ENCODE peak calls at places on chromosome 15, in eight cellular contexts. W is suprapubic skin, S is coronary artery, X is foreskin keratinocyte, H is pancreas, G is neural progenitor cell, K is right lobe of liver, B is H1. C is an unnamed sample.
A peak's percentile ranks its signal among the peaks of the same experiment; 100 is the strongest.

GRCh38 chr15:66878761-66879160 is 176.7 kb downstream of the SMAD6 start:
- DNase-seq in W (no peak), S (peak; percentile 35), X (no peak), H (no peak), G (no peak), K (no peak), B (no peak), C (no peak)

GRCh38 chr15:61264986-61265385 is 35.9 kb upstream of the RORA start:
- DNase-seq in W (no peak), S (no peak), X (no peak), H (no peak), G (no peak), K (no peak), B (no peak), C (no peak)

GRCh38 chr15:40082195-40082868 is 26.3 kb downstream of the BMF start:
- DNase-seq in W (no peak), S (no peak), X (no peak), H (no peak), G (no peak), K (no peak), B (no peak), C (no peak)

GRCh38 chr15:97350813-97351212 is 609.7 kb upstream of the ARRDC4 start:
- DNase-seq in W (no peak), S (no peak), X (no peak), H (no peak), G (peak; percentile 3), K (no peak), B (no peak), C (no peak)

GRCh38 chr15:45773149-45773548 is 138.3 kb downstream of the SQOR start:
- DNase-seq in W (no peak), S (no peak), X (peak; percentile 32), H (no peak), G (no peak), K (no peak), B (no peak), C (no peak)

GRCh38 chr15:77716632-77717343 is 84.1 kb upstream of the LINGO1 start:
- DNase-seq in W (no peak), S (no peak), X (no peak), H (no peak), G (no peak), K (no peak), B (no peak), C (no peak)

GRCh38 chr15:62809106-62809967 is 233.2 kb upstream of the TPM1 start:
- DNase-seq in W (no peak), S (no peak), X (peak; percentile 54), H (no peak), G (peak; percentile 18), K (no peak), B (no peak), C (no peak)

GRCh38 chr15:27457766-27458165 is 486.8 kb downstream of the GABRG3 start:
- DNase-seq in W (no peak), S (no peak), X (no peak), H (no peak), G (no peak), K (no peak), B (no peak), C (no peak)

GRCh38 chr15:63972801-63973200 is 73.5 kb downstream of the DAPK2 start:
- DNase-seq in W (no peak), S (peak; percentile 21), X (no peak), H (no peak), G (peak; percentile 67), K (no peak), B (peak; percentile 13), C (no peak)

GRCh38 chr15:67018026-67018425 is 47.4 kb upstream of the SMAD3 start:
- DNase-seq in W (no peak), S (no peak), X (no peak), H (no peak), G (no peak), K (no peak), B (no peak), C (no peak)

GRCh38 chr15:67140078-67140833 is 74.9 kb downstream of the SMAD3 start:
- DNase-seq in W (no peak), S (no peak), X (no peak), H (no peak), G (no peak), K (no peak), B (no peak), C (no peak)

GRCh38 chr15:74262635-74263034 is 26.5 kb downstream of the CCDC33 start:
- DNase-seq in W (no peak), S (no peak), X (no peak), H (no peak), G (no peak), K (no peak), B (no peak), C (no peak)

GRCh38 chr15:38487383-38487782 is 33.5 kb downstream of the FAM98B start:
- DNase-seq in W (no peak), S (no peak), X (no peak), H (no peak), G (no peak), K (no peak), B (no peak), C (no peak)

GRCh38 chr15:81968691-81969090 is 77.1 kb downstream of the MEX3B start:
- DNase-seq in W (no peak), S (no peak), X (no peak), H (no peak), G (no peak), K (no peak), B (no peak), C (no peak)

GRCh38 chr15:38670142-38671002 is 105.8 kb upstream of the RASGRP1 start:
- DNase-seq in W (no peak), S (no peak), X (no peak), H (no peak), G (no peak), K (no peak), B (no peak), C (no peak)

GRCh38 chr15:84112025-84112424 is 123.5 kb upstream of the GOLGA6L4 start:
- DNase-seq in W (no peak), S (no peak), X (peak; percentile 50), H (no peak), G (no peak), K (no peak), B (no peak), C (no peak)

GRCh38 chr15:50945725-50946124 is 37.2 kb downstream of the AP4E1 start:
- DNase-seq in W (no peak), S (no peak), X (no peak), H (no peak), G (no peak), K (no peak), B (no peak), C (no peak)

GRCh38 chr15:68814596-68814995 is 6.1 kb downstream of the ANP32A start:
- DNase-seq in W (no peak), S (no peak), X (no peak), H (no peak), G (no peak), K (no peak), B (no peak), C (no peak)
- H3K27ac ChIP-seq in W (no peak overlapping the region), S (no peak overlapping the region), X (no peak overlapping the region), H (no peak overlapping the region), G (no peak overlapping the region), K (no peak overlapping the region), B (no peak overlapping the region), C (no peak overlapping the region)

GRCh38 chr15:49038382-49038781 is 7.9 kb downstream of the SECISBP2L start:
- DNase-seq in W (no peak), S (no peak), X (no peak), H (no peak), G (no peak), K (no peak), B (no peak), C (no peak)

GRCh38 chr15:49036650-49037545 is 9.3 kb downstream of the SECISBP2L start:
- DNase-seq in W (no peak), S (no peak), X (peak; percentile 73), H (no peak), G (no peak), K (no peak), B (no peak), C (no peak)

GRCh38 chr15:49035825-49036224 is 10.4 kb downstream of the SECISBP2L start:
- DNase-seq in W (no peak), S (no peak), X (no peak), H (no peak), G (no peak), K (no peak), B (no peak), C (no peak)

GRCh38 chr15:49040151-49040550 is 6.1 kb downstream of the SECISBP2L start:
- DNase-seq in W (no peak), S (no peak), X (no peak), H (no peak), G (no peak), K (no peak), B (no peak), C (no peak)

DNA sequence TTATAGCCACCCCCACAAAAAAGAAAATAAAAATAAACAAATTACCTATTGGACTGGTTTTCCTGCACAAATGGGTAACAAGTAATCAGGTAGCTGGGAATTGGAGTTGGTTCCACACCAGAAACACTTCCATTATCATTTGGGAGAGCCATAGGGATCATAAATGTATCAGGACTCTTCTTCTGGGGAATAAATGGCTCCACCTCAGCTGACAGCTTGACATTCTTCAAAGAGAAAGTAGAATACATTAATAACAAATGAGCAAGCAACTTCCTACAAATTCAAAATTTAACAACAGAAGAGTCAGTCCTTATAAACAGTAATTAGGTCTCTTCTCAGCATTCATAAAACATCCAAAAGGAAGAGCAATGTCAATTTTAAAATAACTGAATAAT is 8.7 kb downstream of the SECISBP2L start:
- DNase-seq in W (no peak), S (no peak), X (no peak), H (no peak), G (no peak), K (no peak), B (no peak), C (no peak)
- H3K27ac ChIP-seq in W (no peak overlapping the region), S (no peak overlapping the region), X (no peak overlapping the region), H (no peak overlapping the region), G (no peak overlapping the region), K (no peak overlapping the region), B (no peak overlapping the region), C (peak overlapping the region; percentile 18)

GRCh38 chr15:35727627-35728026 is 181.7 kb upstream of the DPH6 start:
- DNase-seq in W (no peak), S (no peak), X (no peak), H (no peak), G (no peak), K (no peak), B (no peak), C (no peak)
- H3K27ac ChIP-seq in W (no peak overlapping the region), S (no peak overlapping the region), X (no peak overlapping the region), H (no peak overlapping the region), G (no peak overlapping the region), K (no peak overlapping the region), B (no peak overlapping the region), C (no peak overlapping the region)

DNA sequence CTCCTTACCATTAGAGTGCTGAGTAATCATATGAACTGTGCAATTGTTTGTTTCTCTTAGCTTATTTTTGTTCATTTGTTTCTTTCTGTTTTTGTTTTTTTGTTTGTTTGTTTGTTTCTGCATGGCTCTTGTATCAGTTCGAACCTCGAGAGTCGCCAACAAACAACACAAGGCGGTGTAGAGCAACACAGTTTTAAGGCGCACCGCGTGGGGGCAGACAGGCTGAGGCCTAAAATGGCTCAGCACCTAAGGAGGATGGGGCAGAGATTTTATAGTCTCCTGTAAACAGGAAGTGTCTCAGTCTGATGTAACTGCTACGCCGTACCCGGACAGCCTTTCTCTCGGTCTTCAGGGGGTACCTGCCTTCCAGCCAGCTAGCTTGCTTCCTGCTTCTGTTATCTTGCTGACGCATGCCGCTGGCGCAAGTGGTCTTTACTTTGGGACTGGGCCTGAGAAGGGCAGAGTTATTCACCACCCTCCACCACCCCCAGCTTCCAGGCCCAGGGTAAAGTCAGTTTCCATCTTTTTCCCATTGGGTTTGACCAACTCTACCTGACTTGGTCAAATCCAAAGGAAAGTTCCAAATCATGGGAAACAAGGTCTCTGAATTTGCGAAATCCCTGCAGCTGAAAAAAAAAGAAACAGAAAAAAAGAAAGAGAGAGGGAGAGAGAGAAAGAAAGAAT is 25.8 kb upstream of the MFGE8 start:
- DNase-seq in W (no peak), S (no peak), X (no peak), H (no peak), G (peak; percentile 9), K (no peak), B (no peak), C (no peak)
- H3K27ac ChIP-seq in W (no peak overlapping the region), S (no peak overlapping the region), X (no peak overlapping the region), H (no peak overlapping the region), G (no peak overlapping the region), K (no peak overlapping the region), B (no peak overlapping the region), C (no peak overlapping the region)